ENCODE peak calls at places on chromosome 10, in four cellular contexts. D, Z, V and O are unnamed samples.

GRCh38 chr10:14815681-14816080 is 22.2 kb downstream of the CDNF start:
- DNase-seq in D (peak), Z (no peak), V (no peak), O (peak)

GRCh38 chr10:45418859-45419672 is 45.0 kb downstream of the ALOX5 start:
- DNase-seq in D (peak), Z (peak), V (peak), O (peak)

GRCh38 chr10:75723319-75723965 is 292.0 kb downstream of the LRMDA start:
- DNase-seq in D (no peak), Z (no peak), V (no peak), O (no peak)

GRCh38 chr10:83965473-83965872 is 173.8 kb upstream of the GHITM start:
- DNase-seq in D (no peak), Z (no peak), V (peak), O (no peak)

GRCh38 chr10:78457804-78458483 is 424.3 kb downstream of the RPS24 start:
- DNase-seq in D (peak), Z (no peak), V (no peak), O (peak)

GRCh38 chr10:9786576-9786975 is 1231.1 kb upstream of the CELF2 start:
- DNase-seq in D (peak), Z (no peak), V (no peak), O (peak)

GRCh38 chr10:46240684-46241565 is 45.9 kb upstream of the ANTXRL start:
- DNase-seq in D (no peak), Z (peak), V (no peak), O (no peak)

GRCh38 chr10:88958721-88959120 is 6.1 kb upstream of the ACTA2 start:
- DNase-seq in D (no peak), Z (no peak), V (no peak), O (no peak)

GRCh38 chr10:2619927-2620326 is 447.4 kb upstream of the PFKP start:
- DNase-seq in D (peak), Z (no peak), V (peak), O (no peak)

GRCh38 chr10:76119515-76119914 is 688.1 kb downstream of the LRMDA start:
- DNase-seq in D (no peak), Z (no peak), V (no peak), O (peak)

GRCh38 chr10:77925795-77926565 is 575 bp downstream of the DLG5 start:
- DNase-seq in D (peak), Z (peak), V (peak), O (no peak)

GRCh38 chr10:43048301-43049051 is 28.4 kb upstream of the RET start:
- DNase-seq in D (peak), Z (no peak), V (no peak), O (peak)

GRCh38 chr10:43194266-43194665 is 56.0 kb downstream of the CSGALNACT2 start:
- DNase-seq in D (no peak), Z (no peak), V (no peak), O (no peak)

GRCh38 chr10:126001579-126001978 is 105.2 kb downstream of the FANK1 start:
- DNase-seq in D (no peak), Z (no peak), V (peak), O (no peak)

GRCh38 chr10:48448796-48449195 is 142.3 kb downstream of the MAPK8 start:
- DNase-seq in D (peak), Z (peak), V (peak), O (peak)
- H3K4ac ChIP-seq in D (no peak), Z (no peak), V (no peak), O (peak)

GRCh38 chr10:123136221-123136805 is 543 bp downstream of the HMX3 start:
- DNase-seq in D (no peak), Z (peak), V (no peak), O (no peak)

GRCh38 chr10:123139165-123139520 is 3.4 kb downstream of the HMX3 start:
- DNase-seq in D (no peak), Z (no peak), V (no peak), O (no peak)

GRCh38 chr10:123134915-123135414 is 805 bp upstream of the HMX3 start:
- DNase-seq in D (no peak), Z (no peak), V (no peak), O (no peak)

GRCh38 chr10:123135415-123136141 is at the start of gene HMX3:
- DNase-seq in D (peak), Z (peak), V (peak), O (peak)

DNA sequence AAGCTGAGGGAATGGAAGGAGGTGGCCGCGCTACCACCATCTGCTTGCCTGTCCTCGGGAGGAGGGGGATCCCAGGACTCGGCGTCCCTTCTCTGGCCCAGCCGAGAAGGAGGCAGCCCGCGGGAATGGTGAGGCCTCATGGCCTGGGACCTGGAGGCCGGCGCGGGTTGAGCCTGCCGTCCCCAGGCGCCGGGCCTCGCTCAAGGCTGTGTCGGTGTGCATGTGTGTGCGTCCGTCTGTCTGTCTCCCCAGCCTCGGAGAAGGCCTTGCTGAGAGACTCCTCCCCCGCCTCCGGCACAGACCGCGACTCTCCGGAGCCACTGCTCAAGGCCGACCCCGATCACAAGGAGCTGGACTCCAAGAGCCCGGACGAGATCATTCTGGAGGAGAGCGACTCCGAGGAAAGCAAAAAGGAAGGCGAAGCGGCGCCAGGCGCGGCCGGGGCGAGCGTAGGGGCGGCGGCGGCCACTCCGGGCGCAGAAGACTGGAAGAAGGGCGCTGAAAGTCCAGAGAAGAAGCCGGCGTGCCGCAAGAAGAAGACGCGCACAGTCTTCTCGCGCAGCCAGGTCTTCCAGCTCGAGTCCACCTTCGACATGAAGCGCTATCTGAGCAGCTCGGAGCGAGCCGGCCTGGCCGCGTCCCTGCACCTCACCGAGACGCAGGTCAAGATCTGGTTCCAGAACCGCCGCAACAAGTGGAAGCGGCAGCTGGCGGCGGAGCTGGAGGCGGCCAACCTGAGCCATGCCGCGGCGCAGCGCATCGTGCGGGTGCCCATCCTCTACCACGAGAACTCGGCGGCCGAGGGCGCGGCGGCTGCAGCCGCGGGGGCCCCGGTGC is 1.3 kb downstream of the HMX3 start:
- DNase-seq in D (peak), Z (peak), V (peak), O (no peak)
- H3K4ac ChIP-seq in D (no peak), Z (no peak), V (no peak), O (no peak)

GRCh38 chr10:103192089-103192450 is 1.0 kb downstream of the NT5C2 start:
- DNase-seq in D (peak), Z (no peak), V (no peak), O (no peak)

GRCh38 chr10:103197177-103197576 is 4.1 kb upstream of the NT5C2 start:
- DNase-seq in D (peak), Z (no peak), V (peak), O (peak)

GRCh38 chr10:103192451-103193106 is 493 bp downstream of the NT5C2 start:
- DNase-seq in D (peak), Z (peak), V (peak), O (peak)

GRCh38 chr10:103193820-103194529 is 903 bp upstream of the NT5C2 start:
- DNase-seq in D (no peak), Z (no peak), V (peak), O (peak)

GRCh38 chr10:103193107-103193819 is at the start of gene NT5C2:
- DNase-seq in D (peak), Z (peak), V (peak), O (peak)
- H3K4ac ChIP-seq in D (peak), Z (peak), V (peak), O (peak)

GRCh38 chr10:124591123-124591495 is 129.5 kb downstream of the LHPP start:
- DNase-seq in D (no peak), Z (no peak), V (no peak), O (no peak)

GRCh38 chr10:124593431-124593985 is 131.9 kb downstream of the LHPP start:
- DNase-seq in D (no peak), Z (no peak), V (no peak), O (no peak)

GRCh38 chr10:124592101-124592500 is 130.5 kb downstream of the LHPP start:
- DNase-seq in D (no peak), Z (no peak), V (no peak), O (no peak)

GRCh38 chr10:124594240-124594639 is 132.6 kb downstream of the LHPP start:
- DNase-seq in D (no peak), Z (no peak), V (no peak), O (no peak)

GRCh38 chr10:124592736-124593430 is 131.3 kb downstream of the LHPP start:
- DNase-seq in D (no peak), Z (no peak), V (no peak), O (no peak)
- H3K4ac ChIP-seq in D (no peak), Z (no peak), V (no peak), O (no peak)